ENCODE peak calls at places on chromosomes 2 and 18, in nine cellular contexts. T is posterior vena cava, J is nucleus accumbens, C is NCI-H2029, D is hepatocyte, W is Daoy, S is AG08396, U is mucosa of descending colon, A is T-helper 1 cell. G is an unnamed sample.

GRCh38 chr2:111534816-111535803 is 348.9 kb downstream of the ANAPC1 start:
- DNase-seq in T (peak; percentile 23), J (no peak), C (no peak), D (peak; percentile 67), W (peak; percentile 34), S (peak; percentile 14), U (peak; percentile 36), A (no peak), G (no peak)

GRCh38 chr2:120453635-120453998 is 107.7 kb downstream of the INHBB start:
- DNase-seq in T (peak; percentile 46), J (no peak), C (no peak), D (no peak), W (peak; percentile 28), S (peak; percentile 64), U (no peak), A (no peak), G (no peak)

GRCh38 chr2:223076573-223076972 is 24.6 kb downstream of the KCNE4 start:
- DNase-seq in T (no peak), J (no peak), C (no peak), D (no peak), W (peak; percentile 47), S (no peak), U (no peak), A (no peak), G (no peak)

GRCh38 chr2:37456479-37456878 is 112.0 kb downstream of the QPCT start:
- DNase-seq in T (no peak), J (no peak), C (no peak), D (no peak), W (peak; percentile 58), S (no peak), U (peak; percentile 24), A (peak; percentile 24), G (peak; percentile 7)

GRCh38 chr18:37302519-37302918 is 263.1 kb downstream of the CELF4 start:
- DNase-seq in T (no peak), J (no peak), C (no peak), D (no peak), W (no peak), S (no peak), U (no peak), A (no peak), G (no peak)

GRCh38 chr2:55923978-55924325 is 370 bp upstream of the EFEMP1 start:
- DNase-seq in T (no peak), J (no peak), C (no peak), D (no peak), W (no peak), S (no peak), U (no peak), A (no peak), G (no peak)

GRCh38 chr2:239180526-239181073 is 220.2 kb downstream of the HDAC4 start:
- DNase-seq in T (peak; percentile 54), J (no peak), C (no peak), D (no peak), W (no peak), S (no peak), U (no peak), A (no peak), G (no peak)

GRCh38 chr2:174856447-174856846 is 92.2 kb upstream of the CHRNA1 start:
- DNase-seq in T (no peak), J (no peak), C (no peak), D (no peak), W (no peak), S (no peak), U (no peak), A (no peak), G (no peak)

GRCh38 chr2:96773922-96774321 is 13.2 kb downstream of the CNNM4 start:
- DNase-seq in T (no peak), J (no peak), C (peak; percentile 77), D (no peak), W (no peak), S (no peak), U (no peak), A (peak; percentile 43), G (peak; percentile 25)

GRCh38 chr18:55214534-55214933 is 255.3 kb upstream of the CCDC68 start:
- DNase-seq in T (no peak), J (no peak), C (no peak), D (no peak), W (no peak), S (no peak), U (no peak), A (no peak), G (no peak)

GRCh38 chr2:234047361-234047760 is 3.1 kb upstream of the SPP2 start:
- DNase-seq in T (no peak), J (no peak), C (no peak), D (no peak), W (no peak), S (no peak), U (no peak), A (no peak), G (no peak)

GRCh38 chr2:86703704-86704370 is 16.3 kb upstream of the RMND5A start:
- DNase-seq in T (no peak), J (peak; percentile 15), C (no peak), D (peak; percentile 21), W (peak; percentile 52), S (no peak), U (peak; percentile 60), A (no peak), G (no peak)